ENCODE peak calls at places on chromosomes 11 and 22, in six cellular contexts. A is HEK293T, M is A549, O is HepG2, R is K562, Z is GM12878. Q is an unnamed sample.

GRCh38 chr22:40037320-40037719 is 42.6 kb downstream of the FAM83F start:
- DNase-seq in Z (no peak), M (no peak), R (no peak), A (no peak), O (peak), Q (no peak)

GRCh38 chr11:45895553-45896259 is 10.3 kb downstream of the MAPK8IP1 start:
- DNase-seq in O (no peak), M (no peak), Z (no peak), R (no peak), A (no peak), Q (no peak)

GRCh38 chr11:109508185-109508584 is 86.2 kb downstream of the C11orf87 start:
- DNase-seq in M (no peak), R (no peak), A (no peak), Z (no peak), O (no peak), Q (no peak)

GRCh38 chr22:40008726-40009125 is 14.0 kb downstream of the FAM83F start:
- DNase-seq in O (no peak), Z (no peak), R (no peak), M (no peak), A (no peak), Q (peak)

GRCh38 chr11:96105197-96105895 is 181.4 kb upstream of the MTMR2 start:
- DNase-seq in O (peak), Z (no peak), M (no peak), A (no peak), R (no peak), Q (no peak)

GRCh38 chr11:121059605-121060004 is 35.7 kb downstream of the TBCEL start:
- DNase-seq in R (no peak), Z (peak), M (no peak), O (no peak), A (no peak), Q (no peak)

GRCh38 chr11:67267188-67268035 is 1.1 kb downstream of the GRK2 start:
- DNase-seq in M (no peak), O (peak), A (no peak), Z (no peak), R (no peak), Q (no peak)

GRCh38 chr22:44023404-44024287 is 456 bp upstream of the PARVB start:
- DNase-seq in A (peak), M (no peak), O (no peak), R (peak), Z (no peak), Q (peak)

GRCh38 chr11:126147268-126148111 is 64.0 kb downstream of the RPUSD4 start:
- DNase-seq in A (no peak), M (no peak), Z (no peak), O (peak), R (no peak), Q (no peak)

GRCh38 chr11:6607190-6607635 is 3.6 kb downstream of the ILK start:
- DNase-seq in R (no peak), M (no peak), A (no peak), Z (no peak), O (no peak), Q (no peak)

GRCh38 chr11:71252782-71253730 is 679 bp upstream of the SHANK2 start:
- DNase-seq in M (peak), O (peak), A (peak), R (no peak), Z (no peak), Q (peak)

GRCh38 chr11:126431401-126432064 is 76.0 kb downstream of the ST3GAL4 start:
- DNase-seq in M (peak), O (peak), Z (no peak), R (no peak), A (no peak), Q (peak)

GRCh38 chr22:20514658-20515406 is 7.4 kb downstream of the MED15 start:
- DNase-seq in R (no peak), A (no peak), Z (no peak), M (no peak), O (no peak), Q (peak)

GRCh38 chr11:62553839-62554361 is 7.3 kb upstream of the AHNAK start:
- DNase-seq in M (peak), O (no peak), Z (no peak), R (no peak), A (no peak), Q (peak)

GRCh38 chr22:27429476-27429875 is 372.1 kb downstream of the MN1 start:
- DNase-seq in Z (no peak), A (no peak), M (no peak), O (no peak), R (no peak), Q (no peak)

GRCh38 chr22:36808611-36809344 is 8.1 kb downstream of the PVALB start:
- DNase-seq in O (no peak), R (no peak), M (no peak), Z (no peak), A (no peak), Q (no peak)

GRCh38 chr11:64164392-64165312 is 1.3 kb downstream of the MACROD1 start:
- DNase-seq in O (peak), R (peak), Z (no peak), M (no peak), A (no peak), Q (no peak)

GRCh38 chr11:123063396-123064267 is 1.7 kb upstream of the HSPA8 start:
- DNase-seq in O (peak), M (no peak), A (no peak), R (peak), Z (no peak), Q (peak)

GRCh38 chr11:69968407-69969347 is 109.4 kb upstream of the ANO1 start:
- DNase-seq in R (no peak), A (no peak), Z (no peak), O (no peak), M (no peak), Q (no peak)

GRCh38 chr11:121418625-121419114 is 33.4 kb upstream of the SORL1 start:
- DNase-seq in O (no peak), A (no peak), Z (no peak), R (no peak), M (no peak), Q (no peak)

GRCh38 chr22:47724751-47725150 is 962.3 kb downstream of the TBC1D22A start:
- DNase-seq in A (no peak), M (no peak), Z (no peak), R (no peak), O (no peak), Q (no peak)

GRCh38 chr11:76083563-76084451 is 122.5 kb downstream of the WNT11 start:
- DNase-seq in O (no peak), M (no peak), R (no peak), Z (no peak), A (no peak), Q (no peak)

GRCh38 chr11:64571410-64572091 is 19.5 kb upstream of the SLC22A12 start:
- DNase-seq in M (no peak), O (peak), R (peak), A (no peak), Z (no peak), Q (no peak)

GRCh38 chr11:46808804-46809431 is 37.2 kb downstream of the CKAP5 start:
- DNase-seq in M (peak), A (peak), O (peak), Z (no peak), R (peak), Q (peak)

GRCh38 chr22:23696326-23696851 is 5.6 kb downstream of the RGL4 start:
- DNase-seq in M (no peak), A (no peak), R (no peak), Z (peak), O (no peak), Q (peak)

GRCh38 chr11:96259053-96259837 is 83.8 kb downstream of the MAML2 start:
- DNase-seq in O (no peak), R (no peak), Z (no peak), A (no peak), M (peak), Q (peak)

GRCh38 chr11:38543311-38543710 is 1945.3 kb upstream of the RAG2 start:
- DNase-seq in O (no peak), Z (no peak), R (no peak), A (no peak), M (no peak), Q (peak)

GRCh38 chr22:37601540-37602442 is 6.8 kb upstream of the GGA1 start:
- DNase-seq in M (no peak), Z (peak), A (peak), R (peak), O (peak), Q (peak)

GRCh38 chr11:71946144-71946571 is 17.3 kb downstream of the RNF121 start:
- DNase-seq in R (no peak), Z (no peak), A (no peak), M (peak), O (peak), Q (peak)

GRCh38 chr11:46237248-46238077 is 40.0 kb upstream of the CREB3L1 start:
- DNase-seq in R (peak), M (peak), A (peak), Z (no peak), O (no peak), Q (peak)

GRCh38 chr11:134037093-134037908 is 31.6 kb upstream of the JAM3 start:
- DNase-seq in M (no peak), Z (peak), A (peak), O (no peak), R (peak), Q (peak)

GRCh38 chr11:71304491-71304890 is 52.1 kb upstream of the SHANK2 start:
- DNase-seq in R (no peak), A (no peak), M (no peak), O (no peak), Z (no peak), Q (no peak)

GRCh38 chr22:27973851-27974250 is 54.8 kb upstream of the PITPNB start:
- DNase-seq in Z (no peak), A (no peak), M (no peak), R (no peak), O (no peak), Q (no peak)

GRCh38 chr11:12841946-12842630 is 167.0 kb upstream of the RASSF10 start:
- DNase-seq in Z (no peak), R (peak), M (no peak), O (no peak), A (no peak), Q (peak)

DNA sequence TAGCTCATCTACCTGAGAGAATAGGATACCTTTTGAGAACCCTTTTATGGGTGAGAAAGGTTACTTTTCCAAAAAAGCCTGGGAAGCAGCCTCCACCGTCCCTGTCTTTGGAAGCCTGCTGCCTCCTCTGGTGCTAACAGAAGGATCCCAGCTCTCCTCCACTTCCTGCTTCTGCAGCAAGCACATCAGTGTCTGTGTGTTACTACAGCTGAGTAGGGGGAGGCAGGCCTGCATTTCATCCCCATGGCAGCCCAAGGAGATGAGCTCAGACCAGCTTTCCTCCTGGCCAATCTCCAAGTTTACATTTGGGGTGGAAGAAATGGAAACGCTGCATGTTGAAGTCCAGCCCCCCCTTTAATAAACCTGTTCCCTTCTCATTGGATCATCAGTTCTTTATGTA is 7.4 kb upstream of the CCDC34 start:
- DNase-seq in O (no peak), R (peak), Z (no peak), A (no peak), M (no peak), Q (peak)
- TF ChIP-seq BHLHE40 in O (no peak), R (no peak), Z (no peak), A (no peak), M (no peak), Q (no peak)

GRCh38 chr11:32615422-32615821 is 31.8 kb downstream of the EIF3M start:
- DNase-seq in Z (no peak), M (no peak), O (peak), R (no peak), A (no peak), Q (no peak)
- TF ChIP-seq BHLHE40 in Z (no peak), M (no peak), O (no peak), R (no peak), A (no peak), Q (no peak)

GRCh38 chr11:57458410-57459111 is 1.8 kb upstream of the RTN4RL2 start:
- DNase-seq in A (peak), Z (no peak), O (no peak), R (peak), M (no peak), Q (peak)
- TF ChIP-seq BHLHE40 in A (no peak), Z (no peak), O (no peak), R (no peak), M (no peak), Q (no peak)

DNA sequence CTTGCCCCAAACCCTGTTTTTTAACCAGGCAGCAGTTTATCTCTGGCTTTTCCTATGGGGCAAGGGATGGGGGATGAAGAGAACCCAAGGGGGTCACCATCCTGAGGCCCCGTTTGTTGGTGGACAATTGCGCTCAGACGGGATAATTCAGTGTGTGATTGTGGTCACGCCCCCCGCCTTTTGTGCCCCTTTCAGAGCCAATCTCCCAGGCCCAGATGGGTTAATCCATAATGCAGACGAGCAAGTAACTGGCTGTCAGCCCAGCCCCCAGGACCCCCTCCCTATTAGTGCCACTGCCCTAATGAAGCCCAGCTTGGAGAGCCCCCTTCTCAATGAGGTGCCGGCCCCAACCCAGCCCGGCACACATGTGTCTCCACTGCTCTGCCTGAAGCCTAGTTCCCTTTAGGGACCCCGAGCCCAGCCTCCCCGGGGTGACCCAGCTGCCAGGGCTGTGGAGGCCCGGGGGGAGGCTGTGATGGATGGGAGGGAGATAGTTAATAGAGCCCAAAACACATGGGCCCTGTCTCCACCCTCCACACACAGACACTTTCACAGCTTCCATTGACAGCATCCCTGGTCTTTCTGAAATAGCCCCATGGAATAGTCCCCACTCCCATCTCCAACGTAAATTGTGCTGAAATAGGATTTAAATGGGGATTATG is 19.0 kb upstream of the ROBO3 start:
- DNase-seq in Z (no peak), O (no peak), M (no peak), R (no peak), A (no peak), Q (no peak)
- TF ChIP-seq BHLHE40 in Z (no peak), O (no peak), M (no peak), R (no peak), A (no peak), Q (no peak)

DNA sequence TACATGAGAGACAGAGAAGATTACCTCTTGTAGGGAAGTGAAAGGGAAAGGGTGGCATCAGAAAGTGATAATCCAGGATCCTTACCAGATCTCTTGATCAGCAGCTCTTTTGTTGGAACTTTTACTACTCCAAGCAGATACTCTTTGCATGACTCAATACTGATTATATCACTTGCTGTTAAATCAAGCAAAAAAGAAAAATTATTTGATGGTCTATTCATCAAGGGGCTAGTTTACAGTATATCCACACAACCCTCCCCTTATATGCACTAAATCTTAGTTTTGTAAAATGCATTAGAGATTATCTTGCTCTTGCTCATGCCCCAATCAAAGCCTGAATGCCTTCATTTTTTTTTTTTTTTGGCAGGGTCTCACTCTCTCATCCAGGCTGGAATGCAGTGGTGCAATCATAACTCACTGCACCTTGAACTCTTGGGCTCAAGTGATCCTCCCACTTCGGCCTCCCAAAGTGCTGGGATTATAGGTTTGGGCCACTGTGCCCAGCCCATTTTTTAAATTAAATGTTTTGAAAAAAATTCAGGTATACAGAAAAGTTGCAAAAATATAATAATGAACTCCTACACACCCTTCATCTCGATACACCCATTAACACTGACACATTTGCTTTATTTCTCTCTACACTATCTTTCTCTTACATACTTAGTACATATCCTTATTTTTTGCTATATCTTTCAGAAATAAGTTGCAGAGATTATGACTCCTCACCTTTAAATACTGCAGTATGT is 76.1 kb upstream of the UCP3 start:
- DNase-seq in M (no peak), A (no peak), R (no peak), O (peak), Z (no peak), Q (peak)
- TF ChIP-seq BHLHE40 in M (no peak), A (no peak), R (no peak), O (no peak), Z (no peak), Q (no peak)

GRCh38 chr11:93767018-93767417 is 17.1 kb upstream of the MED17 start:
- DNase-seq in O (no peak), A (no peak), R (no peak), M (no peak), Z (no peak), Q (no peak)
- TF ChIP-seq BHLHE40 in O (no peak), A (no peak), R (no peak), M (no peak), Z (no peak), Q (no peak)